ENCODE peak calls at places on chromosomes 3 and 15, in nine cellular contexts. U is NCI-H1694; M is NCI-H2029; E is activated T-cell treated with anti-CD3 and anti-CD28 coated beads, Interleukin-2, amount 50 U/mL, for 4 hours; F is AG09319; A is HuH-7; Z is NCI-H345; S is CD8-positive, alpha-beta T cell; B is GM04504. W is an unnamed sample.

GRCh38 chr15:79243723-79244122 is 38.8 kb upstream of the ANKRD34C start:
- DNase-seq in F (no peak), S (no peak), U (no peak), A (no peak), E (no peak), M (no peak), B (peak), Z (no peak), W (no peak)

GRCh38 chr3:176714034-176714433 is 483.2 kb downstream of the TBL1XR1 start:
- DNase-seq in U (no peak), S (no peak), F (no peak), A (peak), Z (no peak), E (no peak), B (no peak), M (no peak), W (no peak)

GRCh38 chr3:16768956-16769355 is 115.8 kb upstream of the PLCL2 start:
- DNase-seq in F (no peak), U (no peak), S (no peak), E (no peak), A (no peak), B (no peak), M (no peak), Z (no peak), W (no peak)

GRCh38 chr3:44114142-44114541 is 127.5 kb upstream of the TOPAZ1 start:
- DNase-seq in S (no peak), A (peak), Z (no peak), F (no peak), B (no peak), U (no peak), M (no peak), E (peak), W (no peak)

GRCh38 chr3:12689997-12690711 is 26.2 kb upstream of the RAF1 start:
- DNase-seq in U (no peak), Z (no peak), F (no peak), S (no peak), E (no peak), A (no peak), M (no peak), B (no peak), W (no peak)

GRCh38 chr3:50246517-50246954 is 10.5 kb downstream of the GNAI2 start:
- DNase-seq in B (peak), U (no peak), S (peak), F (no peak), E (peak), A (no peak), Z (no peak), M (no peak), W (no peak)

GRCh38 chr3:16883057-16883725 is 1.6 kb upstream of the PLCL2 start:
- DNase-seq in M (no peak), Z (no peak), S (no peak), E (no peak), B (no peak), U (no peak), F (peak), A (no peak), W (no peak)

GRCh38 chr3:88149146-88149515 is 628 bp upstream of the C3orf38 start:
- DNase-seq in A (peak), E (peak), F (no peak), B (no peak), Z (peak), S (no peak), M (no peak), U (no peak), W (peak)

GRCh38 chr15:83844742-83845141 is 190.8 kb downstream of the ADAMTSL3 start:
- DNase-seq in F (no peak), M (no peak), Z (no peak), B (no peak), E (no peak), A (no peak), S (no peak), U (no peak), W (no peak)

GRCh38 chr3:18122264-18122663 is 302.9 kb downstream of the SATB1 start:
- DNase-seq in S (no peak), Z (no peak), M (no peak), F (no peak), B (no peak), A (no peak), E (no peak), U (no peak), W (no peak)

GRCh38 chr15:101070502-101071273 is 151.5 kb downstream of the LRRK1 start:
- DNase-seq in U (no peak), Z (no peak), M (peak), F (peak), S (no peak), A (peak), E (no peak), B (peak), W (no peak)

GRCh38 chr3:36650271-36650671 is 114.1 kb downstream of the DCLK3 start:
- DNase-seq in A (no peak), S (no peak), B (no peak), F (no peak), Z (no peak), M (no peak), U (no peak), E (no peak), W (no peak)

GRCh38 chr3:143168518-143169192 is 49.1 kb downstream of the CHST2 start:
- DNase-seq in B (no peak), S (no peak), F (no peak), M (no peak), Z (no peak), U (no peak), A (no peak), E (no peak), W (no peak)

GRCh38 chr15:92809880-92810361 is 90.2 kb upstream of the CHD2 start:
- DNase-seq in B (no peak), A (no peak), S (no peak), F (no peak), Z (peak), M (no peak), E (no peak), U (no peak), W (no peak)

GRCh38 chr15:92901053-92901761 is 1.1 kb downstream of the CHD2 start:
- DNase-seq in Z (no peak), F (no peak), E (no peak), S (no peak), M (no peak), U (no peak), A (no peak), B (no peak), W (no peak)

GRCh38 chr3:13626915-13627460 is 78.1 kb downstream of the FBLN2 start:
- DNase-seq in E (no peak), U (no peak), B (no peak), A (no peak), M (no peak), S (no peak), Z (no peak), F (no peak), W (no peak)

GRCh38 chr3:137047240-137047639 is 89.5 kb downstream of the IL20RB start:
- DNase-seq in M (no peak), S (no peak), U (no peak), F (no peak), Z (no peak), A (no peak), B (no peak), E (no peak), W (no peak)

W was measured in NCI-H2107.